ENCODE peak calls at places on chromosomes 12 and 14, in four cellular contexts. One of them, this sample, is unnamed.

GRCh38 chr12:45409966-45410365 is 194.1 kb downstream of the ANO6 start:
- DNase-seq in K562: no peak
- DNase-seq in SK-N-SH: no peak
- DNase-seq in HCT116: no peak
- DNase-seq in this sample: no peak

GRCh38 chr14:52355016-52355430 is 40.9 kb downstream of the PTGER2 start:
- DNase-seq in SK-N-SH: no peak
- DNase-seq in K562: no peak
- DNase-seq in HCT116: no peak
- DNase-seq in this sample: no peak

GRCh38 chr12:70044170-70044569 is 199.1 kb upstream of the CNOT2 start:
- DNase-seq in SK-N-SH: no peak
- DNase-seq in K562: no peak
- DNase-seq in HCT116: no peak
- DNase-seq in this sample: no peak

GRCh38 chr14:77256694-77257093 is 14.3 kb downstream of the NGB start:
- DNase-seq in HCT116: no peak
- DNase-seq in SK-N-SH: no peak
- DNase-seq in K562: no peak
- DNase-seq in this sample: no peak

GRCh38 chr14:85003805-85004204 is 526.1 kb upstream of the FLRT2 start:
- DNase-seq in HCT116: no peak
- DNase-seq in K562: no peak
- DNase-seq in SK-N-SH: no peak
- DNase-seq in this sample: no peak

GRCh38 chr12:116346751-116347150 is 69.3 kb upstream of the MED13L start:
- DNase-seq in HCT116: no peak
- DNase-seq in SK-N-SH: no peak
- DNase-seq in K562: peak
- DNase-seq in this sample: no peak

GRCh38 chr12:62767506-62767905 is 167.4 kb downstream of the PPM1H start:
- DNase-seq in K562: no peak
- DNase-seq in SK-N-SH: no peak
- DNase-seq in HCT116: no peak
- DNase-seq in this sample: no peak

GRCh38 chr14:99395904-99396530 is 84.6 kb downstream of the SETD3 start:
- DNase-seq in K562: no peak
- DNase-seq in HCT116: peak
- DNase-seq in SK-N-SH: no peak
- DNase-seq in this sample: no peak

GRCh38 chr14:93528884-93529558 is 98.3 kb downstream of the UNC79 start:
- DNase-seq in HCT116: no peak
- DNase-seq in K562: no peak
- DNase-seq in SK-N-SH: peak
- DNase-seq in this sample: no peak

GRCh38 chr14:89184952-89185351 is 232.1 kb downstream of the FOXN3 start:
- DNase-seq in HCT116: no peak
- DNase-seq in K562: no peak
- DNase-seq in SK-N-SH: no peak
- DNase-seq in this sample: no peak

GRCh38 chr12:113152835-113153814 is 3.6 kb downstream of the CFAP73 start:
- DNase-seq in HCT116: peak
- DNase-seq in K562: peak
- DNase-seq in SK-N-SH: peak
- DNase-seq in this sample: peak

GRCh38 chr14:33512201-33512600 is 438.7 kb downstream of the EGLN3 start:
- DNase-seq in K562: no peak
- DNase-seq in SK-N-SH: no peak
- DNase-seq in HCT116: no peak
- DNase-seq in this sample: no peak

GRCh38 chr14:102932484-102933248 is 10.2 kb downstream of the AMN start:
- DNase-seq in SK-N-SH: no peak
- DNase-seq in HCT116: no peak
- DNase-seq in K562: no peak
- DNase-seq in this sample: no peak

GRCh38 chr14:64509036-64509435 is 4.5 kb downstream of the ZBTB1 start:
- DNase-seq in K562: no peak
- DNase-seq in HCT116: no peak
- DNase-seq in SK-N-SH: no peak
- DNase-seq in this sample: no peak

GRCh38 chr14:64508215-64508776 is 3.7 kb downstream of the ZBTB1 start:
- DNase-seq in K562: no peak
- DNase-seq in HCT116: no peak
- DNase-seq in SK-N-SH: no peak
- DNase-seq in this sample: no peak

GRCh38 chr14:64513271-64513670 is 8.7 kb downstream of the ZBTB1 start:
- DNase-seq in HCT116: no peak
- DNase-seq in K562: no peak
- DNase-seq in SK-N-SH: no peak
- DNase-seq in this sample: no peak

GRCh38 chr14:64510127-64510808 is 5.7 kb downstream of the ZBTB1 start:
- DNase-seq in K562: no peak
- DNase-seq in HCT116: no peak
- DNase-seq in SK-N-SH: no peak
- DNase-seq in this sample: no peak

DNA sequence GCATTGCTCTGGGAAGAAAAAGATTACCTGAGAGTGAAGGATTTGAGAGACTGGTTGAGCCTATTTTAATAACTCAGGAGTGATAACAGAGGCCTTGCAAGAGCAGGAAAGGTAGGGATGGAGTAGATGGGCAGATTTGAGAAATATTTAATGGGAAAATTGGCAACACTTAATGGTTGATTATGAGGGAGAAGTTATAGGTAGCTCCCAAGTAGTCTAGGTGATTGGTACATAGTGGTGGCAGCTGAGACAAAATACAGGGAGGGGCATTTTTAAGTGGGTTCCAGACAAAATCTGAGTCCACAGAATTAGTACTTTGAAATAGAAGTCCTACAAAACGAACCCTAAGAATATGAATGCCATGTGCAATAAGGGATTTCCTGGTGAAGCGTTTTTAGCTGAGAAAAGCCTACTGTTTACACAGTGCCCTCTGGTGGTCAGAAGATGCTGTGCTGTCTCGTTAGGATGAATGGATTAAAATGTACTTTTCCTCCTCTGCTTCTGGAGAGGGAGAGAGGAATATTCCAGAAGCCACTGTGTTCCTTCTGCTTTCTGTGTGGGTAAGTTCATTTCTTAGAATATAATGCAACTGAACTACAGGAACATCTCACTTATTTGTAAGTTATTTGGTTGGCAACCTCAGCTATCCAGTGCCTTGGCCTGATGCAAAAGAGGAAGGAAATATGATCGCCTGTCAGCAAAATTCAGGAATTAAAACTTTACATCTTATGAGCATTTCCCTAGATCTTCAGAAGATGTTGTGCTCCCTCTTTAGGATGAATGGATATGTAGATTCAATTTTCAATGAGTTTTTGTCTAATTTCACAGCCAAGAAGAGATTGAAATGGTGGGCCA is 6.5 kb downstream of the ZBTB1 start:
- DNase-seq in HCT116: peak
- DNase-seq in K562: peak
- DNase-seq in SK-N-SH: peak
- DNase-seq in this sample: peak
- TF ChIP-seq JUND in HCT116: no peak
- TF ChIP-seq JUND in K562: no peak
- TF ChIP-seq JUND in SK-N-SH: no peak
- TF ChIP-seq JUND in this sample: no peak

GRCh38 chr12:68178184-68178583 is 18.6 kb upstream of the IFNG start:
- DNase-seq in SK-N-SH: no peak
- DNase-seq in HCT116: no peak
- DNase-seq in K562: no peak
- DNase-seq in this sample: no peak

GRCh38 chr12:68177562-68177961 is 18.0 kb upstream of the IFNG start:
- DNase-seq in HCT116: no peak
- DNase-seq in K562: no peak
- DNase-seq in SK-N-SH: no peak
- DNase-seq in this sample: no peak

GRCh38 chr12:68178774-68179439 is 19.4 kb upstream of the IFNG start:
- DNase-seq in K562: no peak
- DNase-seq in SK-N-SH: no peak
- DNase-seq in HCT116: no peak
- DNase-seq in this sample: no peak

GRCh38 chr12:68176252-68176651 is 16.7 kb upstream of the IFNG start:
- DNase-seq in HCT116: no peak
- DNase-seq in SK-N-SH: no peak
- DNase-seq in K562: no peak
- DNase-seq in this sample: no peak

DNA sequence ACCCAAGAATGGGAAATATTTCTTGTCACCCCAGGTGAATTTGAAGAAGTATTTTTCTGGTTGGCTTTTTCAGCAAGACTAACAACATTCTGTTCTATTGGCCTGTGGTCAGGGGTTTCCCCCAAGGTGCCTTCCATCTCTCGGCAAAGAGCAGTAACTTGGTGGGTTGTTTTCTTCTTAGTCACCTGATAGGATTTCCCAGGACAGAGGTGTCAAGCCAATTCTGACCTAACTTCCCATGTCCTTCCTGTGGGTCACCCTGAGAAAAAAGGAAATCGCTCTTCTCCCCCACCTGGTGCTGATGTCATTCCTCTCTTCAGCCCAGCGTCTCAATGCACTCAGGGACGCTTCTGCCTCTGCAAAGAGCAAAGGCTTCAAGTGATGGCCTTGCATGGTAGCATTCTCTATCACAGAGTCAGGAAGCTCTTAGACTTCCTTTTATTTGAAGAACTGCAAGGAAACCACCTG is 16.1 kb upstream of the IFNG start:
- DNase-seq in SK-N-SH: no peak
- DNase-seq in HCT116: no peak
- DNase-seq in K562: no peak
- DNase-seq in this sample: no peak
- TF ChIP-seq JUND in SK-N-SH: no peak
- TF ChIP-seq JUND in HCT116: no peak
- TF ChIP-seq JUND in K562: peak
- TF ChIP-seq JUND in this sample: no peak

GRCh38 chr12:3294481-3294911 is 196.5 kb upstream of the PRMT8 start:
- DNase-seq in SK-N-SH: peak
- DNase-seq in HCT116: no peak
- DNase-seq in K562: no peak
- DNase-seq in this sample: no peak
- TF ChIP-seq JUND in SK-N-SH: no peak
- TF ChIP-seq JUND in HCT116: no peak
- TF ChIP-seq JUND in K562: no peak
- TF ChIP-seq JUND in this sample: no peak

DNA sequence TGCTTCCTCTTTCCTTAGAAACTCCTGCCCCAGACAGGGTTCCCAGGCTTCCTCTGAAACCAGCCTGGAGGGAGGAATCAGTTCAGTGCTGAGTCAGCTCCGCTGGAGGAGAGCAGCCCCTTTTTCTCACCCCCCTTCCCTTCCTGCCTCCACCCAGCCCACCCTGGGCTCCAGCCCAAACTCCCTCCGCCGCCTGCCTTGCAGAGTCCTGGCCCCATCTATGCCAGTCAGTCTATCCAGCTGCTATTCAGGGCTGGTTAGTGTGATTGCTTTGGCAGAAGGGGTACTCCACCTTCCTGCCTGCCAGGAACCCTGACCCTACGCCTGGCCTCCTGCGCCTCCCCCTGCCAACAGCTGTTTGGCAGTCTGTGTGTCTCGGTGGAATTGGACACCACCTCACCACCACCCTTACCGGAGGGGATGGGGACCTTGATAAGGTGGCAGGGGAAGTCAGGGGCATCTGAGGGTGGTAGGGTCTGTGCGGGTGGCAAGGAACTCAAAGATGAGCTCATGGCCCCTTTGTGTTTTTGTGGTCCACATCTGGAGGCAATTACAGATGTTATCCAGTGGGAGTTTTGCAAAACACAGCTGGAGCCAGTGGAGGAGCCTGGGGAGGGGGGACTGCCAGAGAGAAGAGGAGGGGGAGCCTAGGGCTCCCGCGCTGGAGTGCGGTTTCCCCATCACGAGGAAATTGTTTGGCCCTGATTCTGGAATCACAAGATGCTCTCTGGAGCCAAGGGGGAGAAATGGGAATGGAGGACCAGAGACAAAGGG is 12.2 kb downstream of the MMP14 start:
- DNase-seq in HCT116: no peak
- DNase-seq in K562: no peak
- DNase-seq in SK-N-SH: peak
- DNase-seq in this sample: no peak
- TF ChIP-seq JUND in HCT116: no peak
- TF ChIP-seq JUND in K562: no peak
- TF ChIP-seq JUND in SK-N-SH: no peak
- TF ChIP-seq JUND in this sample: no peak

GRCh38 chr12:6067152-6067916 is 57.1 kb downstream of the VWF start:
- DNase-seq in HCT116: peak
- DNase-seq in SK-N-SH: peak
- DNase-seq in K562: peak
- DNase-seq in this sample: no peak
- TF ChIP-seq JUND in HCT116: no peak
- TF ChIP-seq JUND in SK-N-SH: no peak
- TF ChIP-seq JUND in K562: no peak
- TF ChIP-seq JUND in this sample: no peak

DNA sequence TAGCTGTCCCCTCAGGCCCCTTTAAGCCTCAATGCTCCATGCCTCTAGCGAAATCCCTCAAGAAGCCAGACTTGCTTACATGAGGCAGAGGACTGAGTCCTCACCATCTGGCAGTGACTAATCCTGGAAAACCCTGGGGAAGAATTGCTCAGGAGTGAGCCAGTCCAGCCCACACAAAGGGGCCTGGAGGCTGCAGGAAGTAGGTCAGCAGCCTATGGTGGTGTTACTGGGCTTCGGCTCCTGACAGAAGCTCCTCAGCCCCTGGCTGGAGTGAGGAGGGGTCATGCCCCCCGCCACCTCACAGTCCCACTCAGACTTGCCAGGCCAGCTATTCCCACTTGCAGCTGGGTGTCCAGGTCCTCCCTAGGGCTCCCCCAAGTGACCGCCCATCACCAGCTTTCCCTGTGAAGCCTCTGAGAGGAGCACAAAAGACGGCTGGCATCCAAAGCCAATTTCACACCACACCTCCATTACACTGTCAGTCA is 250.5 kb downstream of the DPF3 start:
- DNase-seq in K562: no peak
- DNase-seq in HCT116: no peak
- DNase-seq in SK-N-SH: no peak
- DNase-seq in this sample: no peak
- TF ChIP-seq JUND in K562: no peak
- TF ChIP-seq JUND in HCT116: no peak
- TF ChIP-seq JUND in SK-N-SH: peak
- TF ChIP-seq JUND in this sample: no peak

GRCh38 chr14:54813081-54813480 is 89.5 kb downstream of the GCH1 start:
- DNase-seq in SK-N-SH: no peak
- DNase-seq in K562: no peak
- DNase-seq in HCT116: no peak
- DNase-seq in this sample: no peak

GRCh38 chr14:54816450-54816849 is 86.2 kb downstream of the GCH1 start:
- DNase-seq in SK-N-SH: peak
- DNase-seq in HCT116: no peak
- DNase-seq in K562: no peak
- DNase-seq in this sample: no peak

GRCh38 chr14:54814076-54814475 is 88.5 kb downstream of the GCH1 start:
- DNase-seq in SK-N-SH: no peak
- DNase-seq in K562: peak
- DNase-seq in HCT116: no peak
- DNase-seq in this sample: peak

GRCh38 chr14:54815531-54815930 is 87.1 kb downstream of the GCH1 start:
- DNase-seq in HCT116: no peak
- DNase-seq in SK-N-SH: no peak
- DNase-seq in K562: no peak
- DNase-seq in this sample: no peak

GRCh38 chr14:54815016-54815415 is 87.6 kb downstream of the GCH1 start:
- DNase-seq in K562: no peak
- DNase-seq in HCT116: no peak
- DNase-seq in SK-N-SH: no peak
- DNase-seq in this sample: no peak
- TF ChIP-seq JUND in K562: no peak
- TF ChIP-seq JUND in HCT116: no peak
- TF ChIP-seq JUND in SK-N-SH: no peak
- TF ChIP-seq JUND in this sample: no peak